ENCODE peak calls at places on chromosomes 3 and 15, in eight cellular contexts. I is ACHN; A is iris pigment epithelial cell; P is NK-92 treated with Interleukin-12 subunit alpha and Interleukin-12 subunit beta, amount 100 ng/mL, for 24 hours; J is AG10803; H is endothelial cell of umbilical vein; F is stimulated activated CD4-positive, alpha-beta T cell treated with anti-CD3 and anti-CD28 coated beads, Interleukin-2, amount 100 ng/mL, for 48 hours; D is LoVo. K is an unnamed sample.
A peak's percentile ranks its signal among the peaks of the same experiment; 100 is the strongest.

GRCh38 chr3:21326704-21327103 is 424.3 kb downstream of the ZNF385D start:
- DNase-seq in H (peak; percentile 2), J (peak; percentile 54), P (no peak), F (no peak), A (peak; percentile 44), I (no peak), D (no peak), K (peak; percentile 87)

GRCh38 chr3:149472393-149472792 is 2.1 kb upstream of the TM4SF4 start:
- DNase-seq in D (no peak), J (peak; percentile 68), F (no peak), I (no peak), H (peak; percentile 8), A (no peak), P (no peak), K (peak; percentile 61)

GRCh38 chr15:85129881-85130280 is 148.2 kb downstream of the PDE8A start:
- DNase-seq in D (no peak), F (no peak), J (no peak), P (no peak), H (peak; percentile 20), A (no peak), I (no peak), K (no peak)

GRCh38 chr3:189515916-189516531 is 115.2 kb upstream of the TP63 start:
- DNase-seq in I (no peak), H (no peak), P (no peak), F (no peak), A (no peak), D (no peak), J (peak; percentile 36), K (no peak)

GRCh38 chr3:194494951-194495374 is 8.2 kb upstream of the ATP13A3 start:
- DNase-seq in I (no peak), H (no peak), J (no peak), F (no peak), A (no peak), P (no peak), D (no peak), K (peak; percentile 47)

GRCh38 chr3:117399311-117400068 is 689.9 kb downstream of the TUSC7 start:
- DNase-seq in H (no peak), A (peak; percentile 21), P (no peak), F (no peak), J (peak; percentile 29), D (no peak), I (no peak), K (peak; percentile 53)

GRCh38 chr15:48693474-48693873 is 48.0 kb upstream of the FBN1 start:
- DNase-seq in D (no peak), H (no peak), J (peak; percentile 74), P (no peak), I (no peak), F (no peak), A (peak; percentile 74), K (peak; percentile 88)

GRCh38 chr15:88246081-88246480 is 10.5 kb downstream of the NTRK3 start:
- DNase-seq in H (no peak), P (no peak), J (no peak), I (no peak), D (no peak), F (no peak), A (no peak), K (no peak)

GRCh38 chr3:184764176-184764575 is 47.8 kb upstream of the VPS8 start:
- DNase-seq in I (no peak), F (no peak), P (no peak), H (no peak), A (no peak), D (no peak), J (no peak), K (no peak)

GRCh38 chr3:115227046-115227445 is 80.0 kb upstream of the ZBTB20 start:
- DNase-seq in A (no peak), F (no peak), P (no peak), D (no peak), I (no peak), H (no peak), J (peak; percentile 50), K (no peak)

GRCh38 chr15:39265261-39265660 is 315.6 kb upstream of the THBS1 start:
- DNase-seq in J (no peak), F (no peak), I (no peak), H (no peak), A (no peak), P (no peak), D (no peak), K (no peak)

GRCh38 chr15:25677719-25678497 is 185.2 kb downstream of the ATP10A start:
- DNase-seq in D (no peak), F (no peak), P (no peak), A (no peak), H (no peak), J (no peak), I (no peak), K (no peak)

GRCh38 chr3:79568938-79569337 is 198.9 kb downstream of the ROBO1 start:
- DNase-seq in F (no peak), P (no peak), D (no peak), J (no peak), A (no peak), H (no peak), I (no peak), K (no peak)

GRCh38 chr3:85939026-85939616 is 980.3 kb downstream of the CADM2 start:
- DNase-seq in I (no peak), A (peak; percentile 1), F (no peak), D (no peak), P (no peak), J (no peak), H (no peak), K (no peak)

GRCh38 chr3:133747907-133748639 is 1.9 kb downstream of the TF start:
- DNase-seq in D (no peak), P (no peak), A (no peak), J (no peak), I (no peak), F (no peak), H (no peak), K (no peak)

GRCh38 chr15:101478701-101479341 is 10.7 kb downstream of the PCSK6 start:
- DNase-seq in D (no peak), P (no peak), A (no peak), J (no peak), I (no peak), F (no peak), H (no peak), K (no peak)

GRCh38 chr3:123411340-123412040 is 37.4 kb downstream of the ADCY5 start:
- DNase-seq in D (no peak), A (no peak), H (no peak), F (no peak), I (no peak), J (no peak), P (no peak), K (no peak)

GRCh38 chr3:187973977-187974856 is 179.7 kb upstream of the LPP start:
- DNase-seq in A (no peak), H (no peak), I (no peak), P (peak; percentile 10), F (no peak), J (no peak), D (no peak), K (no peak)

GRCh38 chr3:45914362-45915077 is 28.2 kb downstream of the CCR9 start:
- DNase-seq in F (no peak), I (no peak), P (no peak), J (no peak), A (no peak), H (no peak), D (no peak), K (no peak)

GRCh38 chr3:178270838-178271237 is 265.4 kb upstream of the KCNMB2 start:
- DNase-seq in H (no peak), D (no peak), P (no peak), F (no peak), I (no peak), A (peak; percentile 63), J (no peak), K (peak; percentile 29)

GRCh38 chr3:38107911-38108648 is 28.8 kb downstream of the ACAA1 start:
- DNase-seq in F (no peak), J (no peak), A (no peak), I (no peak), H (no peak), P (no peak), D (no peak), K (no peak)

GRCh38 chr3:11692251-11692813 is 48.6 kb upstream of the VGLL4 start:
- DNase-seq in F (no peak), J (no peak), P (no peak), H (no peak), A (no peak), D (no peak), I (no peak), K (no peak)

GRCh38 chr3:81289676-81290075 is 471.8 kb downstream of the GBE1 start:
- DNase-seq in J (no peak), D (no peak), H (peak; percentile 36), I (no peak), F (no peak), A (peak; percentile 65), P (no peak), K (no peak)

K was measured in EH.